ENCODE peak calls at places on chromosome 9, in four cellular contexts. P is HCT116, T is SK-N-SH, Q is K562. L is an unnamed sample. For H3K27me3, the result is how much of the 10 kb centered on the place peaks cover.

GRCh38 chr9:22211588-22212360 is 202.7 kb upstream of the CDKN2B start:
- DNase-seq in P (peak), T (no peak), Q (no peak), L (no peak)

GRCh38 chr9:134734270-134734669 is 92.7 kb downstream of the COL5A1 start:
- DNase-seq in P (no peak), T (peak), Q (no peak), L (no peak)

GRCh38 chr9:34430843-34431437 is 27.4 kb downstream of the FAM219A start:
- DNase-seq in Q (peak), P (peak), T (peak), L (peak)

GRCh38 chr9:91844656-91845291 is 105.3 kb downstream of the ROR2 start:
- DNase-seq in T (no peak), Q (no peak), P (no peak), L (no peak)

GRCh38 chr9:121283072-121283398 is 15.1 kb downstream of the GSN start:
- DNase-seq in T (no peak), Q (no peak), P (no peak), L (no peak)

GRCh38 chr9:101130089-101130488 is 101.6 kb downstream of the PLPPR1 start:
- DNase-seq in P (no peak), T (no peak), Q (no peak), L (no peak)

GRCh38 chr9:98127226-98127625 is 8.2 kb upstream of the TRIM14 start:
- DNase-seq in T (no peak), P (no peak), Q (no peak), L (no peak)

GRCh38 chr9:7907636-7908195 is 108.1 kb upstream of the DMAC1 start:
- DNase-seq in P (no peak), T (no peak), Q (no peak), L (no peak)

GRCh38 chr9:130765135-130766030 is 69.7 kb upstream of the ABL1 start:
- DNase-seq in T (no peak), Q (no peak), P (no peak), L (no peak)

GRCh38 chr9:106689089-106689488 is 173.9 kb upstream of the ZNF462 start:
- DNase-seq in Q (no peak), T (no peak), P (no peak), L (no peak)

GRCh38 chr9:131774636-131775035 is 34.8 kb upstream of the RAPGEF1 start:
- DNase-seq in T (no peak), Q (no peak), P (no peak), L (no peak)

GRCh38 chr9:134067904-134068741 is at the start of gene BRD3:
- DNase-seq in Q (peak), T (peak), P (peak), L (peak)

GRCh38 chr9:77440057-77440456 is 208.1 kb downstream of the GNA14 start:
- DNase-seq in Q (no peak), P (no peak), T (peak), L (no peak)

GRCh38 chr9:92278117-92278516 is 15.4 kb downstream of the IARS1 start:
- DNase-seq in P (no peak), Q (no peak), T (no peak), L (no peak)

GRCh38 chr9:110986529-110986928 is 51.7 kb downstream of the LPAR1 start:
- DNase-seq in Q (no peak), T (no peak), P (no peak), L (no peak)

GRCh38 chr9:38288502-38288901 is 104.0 kb upstream of the ALDH1B1 start:
- DNase-seq in P (no peak), Q (no peak), T (peak), L (no peak)

GRCh38 chr9:99197987-99198386 is 23.8 kb downstream of the ALG2 start:
- DNase-seq in P (no peak), T (no peak), Q (no peak), L (no peak)

GRCh38 chr9:75892168-75892901 is 1.9 kb downstream of the PCSK5 start:
- DNase-seq in T (peak), Q (no peak), P (no peak), L (no peak)

GRCh38 chr9:75895112-75895511 is 4.6 kb downstream of the PCSK5 start:
- DNase-seq in P (no peak), Q (no peak), T (no peak), L (no peak)

GRCh38 chr9:75891277-75892167 is 1.0 kb downstream of the PCSK5 start:
- DNase-seq in Q (peak), P (peak), T (peak), L (no peak)

GRCh38 chr9:75890541-75891276 is at the start of gene PCSK5:
- DNase-seq in P (peak), T (peak), Q (peak), L (peak)

DNA sequence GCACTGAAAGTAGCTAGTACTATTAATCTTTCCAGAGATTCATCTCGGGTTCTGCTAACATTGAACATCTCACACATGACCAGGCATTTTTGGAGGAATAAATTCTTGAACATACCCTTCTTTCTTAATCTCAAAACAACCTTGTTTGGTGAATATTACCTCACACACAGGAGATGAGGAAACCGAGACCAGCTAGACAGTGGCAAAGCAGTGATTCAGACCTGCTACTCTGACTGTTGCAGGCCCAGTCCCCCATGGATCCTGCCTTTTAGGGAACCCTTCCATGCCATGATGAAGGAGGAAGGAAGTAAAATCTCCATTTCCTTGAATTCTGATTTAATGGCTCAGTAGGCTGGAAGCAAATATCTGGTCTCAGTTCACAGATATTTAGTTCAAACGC is 2.6 kb downstream of the PCSK5 start:
- DNase-seq in Q (no peak), T (no peak), P (no peak), L (no peak)
- H3K27me3 ChIP-seq in Q (under half), T (under half), P (under half), L (half or more)

GRCh38 chr9:73133921-73134407 is 17.7 kb upstream of the ANXA1 start:
- DNase-seq in P (no peak), Q (no peak), T (no peak), L (no peak)

GRCh38 chr9:73137286-73137899 is 14.3 kb upstream of the ANXA1 start:
- DNase-seq in Q (no peak), T (no peak), P (no peak), L (no peak)

GRCh38 chr9:73133042-73133651 is 18.5 kb upstream of the ANXA1 start:
- DNase-seq in P (no peak), Q (no peak), T (no peak), L (no peak)

GRCh38 chr9:73137914-73138313 is 13.8 kb upstream of the ANXA1 start:
- DNase-seq in Q (no peak), T (no peak), P (no peak), L (no peak)

GRCh38 chr9:73135394-73135793 is 16.3 kb upstream of the ANXA1 start:
- DNase-seq in T (no peak), Q (no peak), P (no peak), L (no peak)
- H3K9ac ChIP-seq in T (peak), Q (no peak), P (no peak), L (no peak)

GRCh38 chr9:95810814-95811213 is 64.7 kb upstream of the ERCC6L2 start:
- DNase-seq in Q (no peak), P (no peak), T (no peak), L (no peak)
- TF ChIP-seq YY1 in Q (no peak), P (no peak), T (no peak), L (no peak)

GRCh38 chr9:20622330-20623020 is at the start of gene MLLT3:
- DNase-seq in Q (no peak), T (peak), P (peak), L (peak)
- H3K27me3 ChIP-seq in Q (under half), T (under half), P (under half), L (half or more)

DNA sequence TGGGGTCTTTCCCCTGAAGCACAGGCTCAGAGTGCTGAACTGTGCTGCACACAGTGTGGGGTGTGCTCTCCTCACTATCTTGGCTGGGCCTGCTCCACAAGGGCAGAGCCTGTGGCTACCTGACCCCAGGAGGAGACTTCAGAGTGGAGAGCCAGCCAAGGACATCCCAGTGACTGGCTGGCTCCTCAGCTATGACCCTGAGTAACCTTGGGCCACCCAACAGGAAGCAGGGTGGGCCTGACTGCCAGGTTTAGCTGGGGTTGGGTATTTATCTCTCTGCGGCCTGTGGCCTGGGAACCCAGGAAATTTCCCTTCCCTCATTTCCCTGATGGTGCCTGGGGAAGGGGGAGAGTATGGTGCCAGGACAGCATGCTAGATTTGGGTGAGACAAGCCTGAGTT is 2.1 kb upstream of the EEIG1 start:
- DNase-seq in T (no peak), P (no peak), Q (no peak), L (no peak)
- H3K9ac ChIP-seq in T (no peak), P (no peak), Q (peak), L (no peak)

GRCh38 chr9:85200726-85201402 is 531.3 kb downstream of the NTRK2 start:
- DNase-seq in P (no peak), T (no peak), Q (no peak), L (no peak)

GRCh38 chr9:85202596-85202995 is 533.1 kb downstream of the NTRK2 start:
- DNase-seq in P (no peak), Q (no peak), T (no peak), L (no peak)
- TF ChIP-seq YY1 in P (no peak), Q (no peak), T (no peak), L (no peak)

GRCh38 chr9:137160716-137161557 is 8.9 kb downstream of the LRRC26 start:
- DNase-seq in P (no peak), T (no peak), Q (no peak), L (no peak)
- H3K27me3 ChIP-seq in P (under half), T (under half), Q (under half), L (half or more)